ENCODE peak calls at places on chromosome 10, in five cellular contexts. C is NCI-H146; J is LoVo; F is ELF-1; U is naive thymus-derived CD8-positive, alpha-beta T cell. G is an unnamed sample.

GRCh38 chr10:69643779-69644657 is 14.0 kb downstream of the FAM241B start:
- DNase-seq in C (no peak), J (no peak), F (no peak), U (no peak), G (no peak)

GRCh38 chr10:129706081-129706480 is 239.0 kb downstream of the MGMT start:
- DNase-seq in C (no peak), J (no peak), F (no peak), U (no peak), G (no peak)

GRCh38 chr10:97827778-97828291 is 21.8 kb upstream of the GOLGA7B start:
- DNase-seq in C (no peak), J (no peak), F (peak), U (no peak), G (peak)

GRCh38 chr10:47048533-47048905 is 137.3 kb downstream of the PTPN20 start:
- DNase-seq in C (no peak), J (no peak), F (peak), U (no peak), G (peak)

GRCh38 chr10:31528834-31529233 is 209.8 kb downstream of the ZEB1 start:
- DNase-seq in C (no peak), J (no peak), F (no peak), U (no peak), G (no peak)

GRCh38 chr10:123100030-123100762 is 35.6 kb upstream of the HMX3 start:
- DNase-seq in C (no peak), J (no peak), F (no peak), U (no peak), G (peak)

GRCh38 chr10:132687893-132688579 is 97.9 kb downstream of the NKX6-2 start:
- DNase-seq in C (no peak), J (no peak), F (peak), U (no peak), G (no peak)

GRCh38 chr10:52780391-52781155 is 8.0 kb upstream of the MBL2 start:
- DNase-seq in C (no peak), J (no peak), F (no peak), U (no peak), G (no peak)

GRCh38 chr10:17453377-17454091 is 861 bp downstream of the ST8SIA6 start:
- DNase-seq in C (peak), J (peak), F (peak), U (no peak), G (peak)

GRCh38 chr10:93464826-93465388 is 17.2 kb downstream of the MYOF start:
- DNase-seq in C (no peak), J (no peak), F (no peak), U (no peak), G (no peak)

GRCh38 chr10:131848741-131849590 is 51.8 kb upstream of the PPP2R2D start:
- DNase-seq in C (no peak), J (no peak), F (no peak), U (no peak), G (no peak)

GRCh38 chr10:95561200-95562177 is at the start of gene SORBS1:
- DNase-seq in C (peak), J (peak), F (peak), U (peak), G (peak)

GRCh38 chr10:3538850-3539531 is 246.0 kb downstream of the KLF6 start:
- DNase-seq in C (peak), J (no peak), F (peak), U (no peak), G (no peak)

GRCh38 chr10:27192284-27192683 is 37.1 kb downstream of the MASTL start:
- DNase-seq in C (no peak), J (peak), F (no peak), U (no peak), G (no peak)

GRCh38 chr10:30701471-30702173 is 72.1 kb upstream of the LYZL2 start:
- DNase-seq in C (no peak), J (no peak), F (no peak), U (peak), G (no peak)

GRCh38 chr10:75108684-75109458 is 2.6 kb upstream of the SAMD8 start:
- DNase-seq in C (peak), J (peak), F (peak), U (no peak), G (peak)

GRCh38 chr10:30553625-30554442 is 75.7 kb downstream of the LYZL2 start:
- DNase-seq in C (no peak), J (peak), F (peak), U (no peak), G (peak)

GRCh38 chr10:67697646-67698245 is 1.8 kb upstream of the CTNNA3 start:
- DNase-seq in C (peak), J (peak), F (no peak), U (no peak), G (peak)

GRCh38 chr10:97585439-97585811 is 1.2 kb downstream of the HOGA1 start:
- DNase-seq in C (no peak), J (no peak), F (peak), U (no peak), G (no peak)

GRCh38 chr10:15879663-15880062 is 19.4 kb upstream of the MINDY3 start:
- DNase-seq in C (peak), J (no peak), F (no peak), U (no peak), G (peak)

GRCh38 chr10:58773942-58774341 is 261.3 kb downstream of the BICC1 start:
- DNase-seq in C (no peak), J (no peak), F (no peak), U (no peak), G (no peak)

GRCh38 chr10:14560274-14560673 is 214.4 kb downstream of the FAM107B start:
- DNase-seq in C (peak), J (no peak), F (peak), U (peak), G (peak)

GRCh38 chr10:130974171-130974570 is 337.4 kb downstream of the TCERG1L start:
- DNase-seq in C (no peak), J (no peak), F (no peak), U (no peak), G (no peak)

GRCh38 chr10:62831346-62831745 is 15.2 kb upstream of the EGR2 start:
- DNase-seq in C (no peak), J (no peak), F (no peak), U (no peak), G (no peak)

GRCh38 chr10:132504501-132505272 is 32.9 kb upstream of the INPP5A start:
- DNase-seq in C (no peak), J (no peak), F (no peak), U (no peak), G (no peak)

GRCh38 chr10:99631496-99631895 is 11.3 kb upstream of the SLC25A28 start:
- DNase-seq in C (no peak), J (no peak), F (no peak), U (no peak), G (no peak)

GRCh38 chr10:32298066-32298812 is 48.7 kb downstream of the EPC1 start:
- DNase-seq in C (no peak), J (no peak), F (no peak), U (no peak), G (no peak)

GRCh38 chr10:3786295-3786981 is 1.4 kb upstream of the KLF6 start:
- DNase-seq in C (peak), J (peak), F (peak), U (no peak), G (peak)

GRCh38 chr10:132443998-132444876 is 47.2 kb downstream of the PWWP2B start:
- DNase-seq in C (no peak), J (no peak), F (no peak), U (no peak), G (peak)

GRCh38 chr10:63064706-63065105 is 68.4 kb upstream of the NRBF2 start:
- DNase-seq in C (no peak), J (no peak), F (no peak), U (no peak), G (no peak)

GRCh38 chr10:102394079-102394800 is 1.3 kb upstream of the NFKB2 start:
- DNase-seq in C (peak), J (peak), F (peak), U (peak), G (peak)

GRCh38 chr10:14063531-14064317 is 267.0 kb downstream of the FRMD4A start:
- DNase-seq in C (no peak), J (no peak), F (peak), U (no peak), G (no peak)

GRCh38 chr10:541750-542371 is 147.6 kb downstream of the DIP2C start:
- DNase-seq in C (peak), J (peak), F (no peak), U (no peak), G (no peak)

GRCh38 chr10:62814901-62815372 is 1.2 kb downstream of the EGR2 start:
- DNase-seq in C (no peak), J (no peak), F (no peak), U (no peak), G (peak)

GRCh38 chr10:119608316-119609155 is 11.8 kb upstream of the TIAL1 start:
- DNase-seq in C (peak), J (peak), F (peak), U (peak), G (peak)

GRCh38 chr10:79292789-79293746 is 54.2 kb upstream of the PPIF start:
- DNase-seq in C (no peak), J (no peak), F (peak), U (no peak), G (peak)

GRCh38 chr10:46556515-46557318 is at the start of gene GPRIN2:
- DNase-seq in C (no peak), J (peak), F (no peak), U (no peak), G (peak)

GRCh38 chr10:11089272-11089671 is 71.6 kb downstream of the CELF2 start:
- DNase-seq in C (no peak), J (no peak), F (no peak), U (no peak), G (no peak)